ENCODE peak calls at places on chromosomes 5 and 9, in ten cellular contexts. M, J, X, O, I, W, P, F, L and C are unnamed samples. For H3K4me1 and H3K9me3, the result is how much of the 10 kb centered on the place peaks cover.

GRCh38 chr5:3843691-3844090 is 248.1 kb downstream of the IRX1 start:
- DNase-seq in M (no peak), O (peak), P (no peak), J (no peak), X (no peak), F (no peak), W (no peak), I (no peak), L (no peak), C (no peak)

GRCh38 chr5:55278778-55279177 is 28.7 kb downstream of the DHX29 start:
- DNase-seq in X (no peak), O (no peak), I (no peak), J (no peak), F (no peak), M (no peak), W (no peak), L (no peak), P (no peak), C (no peak)

GRCh38 chr9:132670359-132670815 is at the start of gene GTF3C4:
- DNase-seq in I (peak), W (peak), L (peak), M (peak), F (peak), O (peak), X (peak), P (peak), J (peak), C (peak)

GRCh38 chr9:6302417-6302816 is 25.8 kb upstream of the TPD52L3 start:
- DNase-seq in X (no peak), L (no peak), W (no peak), F (no peak), I (no peak), O (no peak), M (no peak), P (no peak), J (no peak), C (no peak)

GRCh38 chr5:5483880-5484595 is 61.6 kb downstream of the ICE1 start:
- DNase-seq in W (no peak), X (no peak), I (no peak), L (no peak), M (no peak), O (no peak), J (no peak), P (no peak), F (no peak), C (no peak)

GRCh38 chr5:142095651-142096330 is 12.8 kb upstream of the NDFIP1 start:
- DNase-seq in M (no peak), O (peak), P (no peak), X (no peak), J (peak), I (no peak), F (peak), W (no peak), L (peak), C (no peak)

GRCh38 chr9:74336161-74336560 is 161.0 kb upstream of the RORB start:
- DNase-seq in I (no peak), J (no peak), M (no peak), P (no peak), L (no peak), O (no peak), F (no peak), W (no peak), X (no peak), C (no peak)

GRCh38 chr5:113336975-113337374 is 97.8 kb downstream of the TSSK1B start:
- DNase-seq in O (peak), L (peak), F (no peak), X (peak), J (peak), P (no peak), M (no peak), W (peak), I (peak), C (no peak)

GRCh38 chr5:155974369-155974768 is 352.6 kb upstream of the SGCD start:
- DNase-seq in O (no peak), P (no peak), W (no peak), M (no peak), X (no peak), L (no peak), J (no peak), I (no peak), F (no peak), C (no peak)

GRCh38 chr5:131379723-131380122 is 115.9 kb downstream of the CDC42SE2 start:
- DNase-seq in W (no peak), L (no peak), X (peak), P (no peak), F (no peak), M (no peak), J (peak), O (peak), I (peak), C (no peak)

GRCh38 chr9:2876320-2876719 is 32.4 kb upstream of the PUM3 start:
- DNase-seq in X (no peak), F (no peak), W (no peak), I (no peak), O (no peak), M (no peak), J (no peak), P (no peak), L (no peak), C (no peak)

GRCh38 chr9:4762108-4762888 is 21.3 kb upstream of the AK3 start:
- DNase-seq in W (peak), P (peak), M (peak), F (peak), J (peak), L (peak), O (peak), X (peak), I (peak), C (peak)

GRCh38 chr5:173625686-173626500 is 9.4 kb upstream of the BOD1 start:
- DNase-seq in I (peak), W (no peak), L (no peak), F (no peak), P (no peak), X (no peak), M (no peak), O (no peak), J (no peak), C (no peak)

GRCh38 chr9:23887781-23888180 is 61.7 kb upstream of the ELAVL2 start:
- DNase-seq in F (no peak), X (no peak), L (no peak), I (no peak), W (no peak), M (no peak), O (no peak), P (no peak), J (no peak), C (no peak)

GRCh38 chr5:68217476-68217984 is 2.0 kb downstream of the PIK3R1 start:
- DNase-seq in L (no peak), I (no peak), X (no peak), O (no peak), P (no peak), F (no peak), W (no peak), J (no peak), M (no peak), C (no peak)

GRCh38 chr5:129398279-129398678 is 61.8 kb upstream of the ADAMTS19 start:
- DNase-seq in W (no peak), M (no peak), O (no peak), X (no peak), F (no peak), L (no peak), J (no peak), P (no peak), I (no peak), C (no peak)

GRCh38 chr5:129395247-129395646 is 64.9 kb upstream of the ADAMTS19 start:
- DNase-seq in M (no peak), J (no peak), W (no peak), F (no peak), P (no peak), O (no peak), L (no peak), X (no peak), I (no peak), C (no peak)

GRCh38 chr5:129399069-129399468 is 61.0 kb upstream of the ADAMTS19 start:
- DNase-seq in F (no peak), W (no peak), L (no peak), O (no peak), I (no peak), X (no peak), J (no peak), M (no peak), P (no peak), C (no peak)

GRCh38 chr5:129405222-129405621 is 54.9 kb upstream of the ADAMTS19 start:
- DNase-seq in L (no peak), X (no peak), F (no peak), M (no peak), I (no peak), P (no peak), W (no peak), O (no peak), J (no peak), C (no peak)

GRCh38 chr5:129400395-129400983 is 59.6 kb upstream of the ADAMTS19 start:
- DNase-seq in X (no peak), P (no peak), L (no peak), F (no peak), M (no peak), O (no peak), W (no peak), J (no peak), I (peak), C (no peak)
- TF ChIP-seq CTCF in X (peak), P (peak), L (peak), F (no peak), M (peak), O (no peak), W (peak), J (no peak), I (peak), C (no peak)

GRCh38 chr9:89626741-89627265 is 22.0 kb downstream of the GADD45G start:
- DNase-seq in P (no peak), X (no peak), F (no peak), M (no peak), J (no peak), W (no peak), I (no peak), L (no peak), O (no peak), C (no peak)
- H3K4me1 ChIP-seq in P (under half), X (under half), F (under half), M (under half), J (under half), W (under half), I (under half), L (under half), O (half or more), C (under half)

GRCh38 chr5:178941361-178941760 is 363 bp downstream of the ZNF454 start:
- DNase-seq in O (peak), I (no peak), X (peak), L (peak), P (peak), J (no peak), F (no peak), W (no peak), M (no peak), C (no peak)
- H3K9me3 ChIP-seq in O (under half), I (under half), X (under half), L (under half), P (half or more), J (half or more), F (under half), W (under half), M (under half), C (half or more)

GRCh38 chr5:14665110-14665822 is 748 bp downstream of the OTULIN start:
- DNase-seq in J (peak), F (peak), P (peak), X (peak), O (peak), I (peak), W (no peak), M (peak), L (peak), C (no peak)
- TF ChIP-seq CTCF in J (peak), F (no peak), P (no peak), X (no peak), O (no peak), I (no peak), W (no peak), M (no peak), L (no peak), C (no peak)

GRCh38 chr9:82600536-82601271 is 462.2 kb downstream of the RASEF start:
- DNase-seq in L (no peak), F (no peak), P (no peak), I (no peak), X (no peak), O (no peak), M (peak), J (no peak), W (no peak), C (no peak)
- H3K4me1 ChIP-seq in L (under half), F (under half), P (under half), I (under half), X (under half), O (half or more), M (under half), J (under half), W (under half), C (under half)

GRCh38 chr5:154885438-154885837 is 27.0 kb downstream of the CNOT8 start:
- DNase-seq in W (no peak), I (no peak), J (no peak), O (no peak), F (no peak), P (no peak), X (no peak), M (no peak), L (no peak), C (no peak)

GRCh38 chr5:154878642-154879335 is 20.4 kb downstream of the CNOT8 start:
- DNase-seq in I (no peak), M (no peak), O (no peak), L (no peak), X (no peak), J (no peak), W (no peak), P (no peak), F (no peak), C (no peak)

GRCh38 chr5:154884424-154884823 is 26.0 kb downstream of the CNOT8 start:
- DNase-seq in L (no peak), W (no peak), I (no peak), J (no peak), X (no peak), F (no peak), P (no peak), M (no peak), O (no peak), C (no peak)

DNA sequence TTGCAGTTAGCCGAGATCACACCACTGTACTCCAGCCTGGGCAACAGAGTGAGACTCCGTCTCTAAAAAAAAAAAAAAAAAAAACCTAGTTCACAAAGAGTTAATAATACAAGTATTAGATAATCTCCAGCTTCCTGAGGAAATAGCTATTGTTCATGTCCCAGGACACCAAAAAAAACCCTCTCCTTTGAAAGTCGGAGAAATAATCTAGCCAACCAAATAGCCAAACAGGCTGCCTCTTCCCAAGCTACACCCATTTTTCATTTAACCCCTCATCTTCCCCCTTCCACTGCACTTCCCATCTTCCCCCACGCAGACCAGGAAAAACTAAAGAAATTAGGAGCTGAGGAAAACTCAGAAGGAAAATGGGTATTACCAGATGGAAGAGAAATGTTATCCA is 23.6 kb downstream of the CNOT8 start:
- DNase-seq in O (no peak), P (no peak), I (no peak), J (no peak), M (no peak), F (no peak), L (no peak), W (no peak), X (no peak), C (no peak)
- H3K9me3 ChIP-seq in O (under half), P (half or more), I (under half), J (under half), M (under half), F (under half), L (under half), W (under half), X (under half), C (under half)